ENCODE peak calls at places on chromosomes 6 and 20, in nine cellular contexts. C is AG04450; D is tibial nerve; X is left ventricle myocardium inferior; G is choroid plexus epithelial cell; V is natural killer cell; T is CD4-positive, alpha-beta T cell; P is IMR-90; M is endothelial cell. W is an unnamed sample.

GRCh38 chr6:41372526-41373366 is 37.3 kb downstream of the NCR2 start:
- DNase-seq in M (no peak), P (no peak), D (no peak), V (no peak), G (peak), X (no peak), T (no peak), C (no peak), W (peak)

GRCh38 chr6:166757226-166758135 is 130.4 kb upstream of the RPS6KA2 start:
- DNase-seq in X (no peak), C (no peak), G (peak), V (no peak), M (no peak), P (peak), D (no peak), T (no peak), W (peak)

GRCh38 chr6:55913213-55914195 is 38.1 kb upstream of the BMP5 start:
- DNase-seq in D (peak), V (no peak), P (peak), G (no peak), X (no peak), M (no peak), C (no peak), T (no peak), W (no peak)

GRCh38 chr6:80605165-80605989 is 498.9 kb downstream of the BCKDHB start:
- DNase-seq in D (peak), P (peak), T (no peak), V (no peak), X (no peak), G (peak), M (peak), C (no peak), W (peak)

GRCh38 chr6:116206231-116206903 is 47.5 kb downstream of the TSPYL4 start:
- DNase-seq in X (no peak), G (peak), C (no peak), M (no peak), D (no peak), V (no peak), P (no peak), T (no peak), W (no peak)

GRCh38 chr6:152246554-152247337 is 390.4 kb downstream of the SYNE1 start:
- DNase-seq in V (no peak), G (peak), T (no peak), X (no peak), C (no peak), M (no peak), P (peak), D (no peak), W (no peak)

GRCh38 chr6:112253842-112254816 is at the start of gene LAMA4:
- DNase-seq in X (peak), M (peak), T (no peak), C (no peak), D (peak), V (no peak), P (peak), G (peak), W (peak)

GRCh38 chr6:5851261-5851757 is 155.4 kb downstream of the NRN1 start:
- DNase-seq in V (peak), T (peak), G (peak), P (no peak), X (peak), D (no peak), M (peak), C (no peak), W (peak)

GRCh38 chr20:14723614-14724013 is 386.2 kb upstream of the FLRT3 start:
- DNase-seq in C (no peak), V (no peak), D (no peak), T (no peak), G (no peak), P (no peak), M (no peak), X (no peak), W (no peak)

GRCh38 chr6:154390034-154390433 is 33.4 kb upstream of the IPCEF1 start:
- DNase-seq in T (no peak), D (no peak), V (no peak), G (no peak), C (no peak), X (no peak), M (no peak), P (no peak), W (no peak)

GRCh38 chr6:7513534-7513933 is 27.9 kb upstream of the DSP start:
- DNase-seq in G (no peak), P (no peak), D (no peak), T (no peak), V (no peak), M (no peak), X (no peak), C (no peak), W (no peak)

GRCh38 chr20:4546342-4546741 is 175.4 kb upstream of the PRND start:
- DNase-seq in G (no peak), M (no peak), D (no peak), T (no peak), X (no peak), C (no peak), V (no peak), P (no peak), W (no peak)

GRCh38 chr6:2963756-2964155 is 7.6 kb downstream of the SERPINB6 start:
- DNase-seq in M (no peak), C (no peak), T (no peak), V (no peak), X (no peak), P (no peak), G (no peak), D (no peak), W (no peak)

GRCh38 chr6:158324136-158324535 is 11.9 kb downstream of the TULP4 start:
- DNase-seq in X (no peak), T (no peak), G (peak), V (no peak), P (peak), M (no peak), C (no peak), D (no peak), W (no peak)

GRCh38 chr20:37131486-37131885 is 35.7 kb upstream of the RBL1 start:
- DNase-seq in D (no peak), P (no peak), T (no peak), V (no peak), M (no peak), C (no peak), G (peak), X (no peak), W (no peak)
- TF ChIP-seq CTCF in D (no peak), P (no peak), T (no peak), V (no peak), M (no peak), C (no peak), G (no peak), X (no peak), W (no peak)

DNA sequence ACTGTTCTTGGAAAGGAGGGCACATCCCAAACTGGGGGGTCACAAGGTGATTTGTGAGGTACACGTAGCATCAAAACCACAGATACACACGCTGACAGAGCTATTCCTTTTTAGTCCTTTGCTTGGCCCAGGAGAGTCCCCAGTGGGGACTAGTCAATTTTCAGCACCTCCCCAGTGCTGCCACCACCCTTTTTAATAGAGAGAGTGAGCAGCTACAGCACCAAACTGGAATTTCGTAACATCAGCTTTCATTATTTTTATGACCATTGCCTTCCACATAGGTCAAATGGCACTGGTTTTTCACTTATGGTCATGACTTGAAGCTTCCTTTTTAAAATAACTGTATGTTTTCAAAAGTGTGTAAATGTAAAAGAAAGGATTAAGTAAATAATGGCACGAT is 95.4 kb downstream of the ANKRD60 start:
- DNase-seq in X (no peak), V (no peak), M (no peak), D (no peak), G (peak), C (no peak), P (no peak), T (no peak), W (no peak)
- TF ChIP-seq CTCF in X (no peak), V (no peak), M (no peak), D (no peak), G (no peak), C (no peak), P (no peak), T (no peak), W (no peak)

DNA sequence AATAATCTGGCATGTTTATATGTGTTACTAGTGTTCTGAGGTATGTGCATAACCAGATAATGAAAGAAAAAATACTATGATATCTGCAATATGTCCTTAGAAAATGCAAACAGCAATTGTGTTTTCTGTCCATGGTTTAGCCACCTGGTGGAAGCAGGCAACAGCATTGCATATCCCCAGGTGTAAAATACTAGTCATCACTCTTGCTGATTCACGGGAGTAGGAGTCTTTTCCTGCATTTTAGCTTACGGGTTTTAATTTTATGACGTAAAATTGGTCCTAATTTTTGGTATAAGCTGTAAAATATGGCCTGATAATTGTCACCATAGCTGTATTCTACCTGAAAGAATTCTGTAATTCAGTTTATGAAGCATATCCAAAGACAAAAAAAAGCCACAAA is 2.5 kb downstream of the RNF182 start:
- DNase-seq in V (no peak), G (no peak), M (no peak), C (no peak), T (no peak), D (no peak), X (no peak), P (no peak), W (no peak)
- TF ChIP-seq CTCF in V (no peak), G (no peak), M (no peak), C (peak), T (no peak), D (no peak), X (no peak), P (no peak), W (no peak)

GRCh38 chr20:32672982-32673727 is 586 bp downstream of the C20orf203 start:
- DNase-seq in G (no peak), M (no peak), P (no peak), D (no peak), T (no peak), C (no peak), V (peak), X (no peak), W (no peak)
- TF ChIP-seq CTCF in G (no peak), M (no peak), P (no peak), D (no peak), T (no peak), C (no peak), V (no peak), X (no peak), W (no peak)